ENCODE peak calls at places on chromosomes 6 and 20, in six cellular contexts. One of them, this sample, is unnamed.

GRCh38 chr6:24255676-24256075 is 102.2 kb downstream of the DCDC2 start:
- DNase-seq in GM23338: no peak
- DNase-seq in suprapubic skin: no peak
- DNase-seq in HCT116: no peak
- DNase-seq in left lung: no peak
- DNase-seq in HL-60: no peak
- DNase-seq in this sample: no peak

GRCh38 chr6:79833264-79833663 is 114.1 kb downstream of the ELOVL4 start:
- DNase-seq in GM23338: no peak
- DNase-seq in suprapubic skin: no peak
- DNase-seq in HCT116: no peak
- DNase-seq in left lung: no peak
- DNase-seq in HL-60: no peak
- DNase-seq in this sample: no peak

GRCh38 chr6:15444881-15445280 is 199.0 kb downstream of the JARID2 start:
- DNase-seq in GM23338: no peak
- DNase-seq in suprapubic skin: no peak
- DNase-seq in HCT116: peak
- DNase-seq in left lung: no peak
- DNase-seq in HL-60: no peak
- DNase-seq in this sample: no peak

GRCh38 chr6:33490621-33491020 is 36.2 kb downstream of the ZBTB9 start:
- DNase-seq in GM23338: peak
- DNase-seq in suprapubic skin: no peak
- DNase-seq in HCT116: no peak
- DNase-seq in left lung: no peak
- DNase-seq in HL-60: no peak
- DNase-seq in this sample: no peak

GRCh38 chr6:75528423-75528822 is 34.8 kb upstream of the FILIP1 start:
- DNase-seq in GM23338: peak
- DNase-seq in suprapubic skin: no peak
- DNase-seq in HCT116: no peak
- DNase-seq in left lung: no peak
- DNase-seq in HL-60: no peak
- DNase-seq in this sample: no peak

GRCh38 chr6:42193491-42193894 is 1.3 kb downstream of the GUCA1B start:
- DNase-seq in GM23338: peak
- DNase-seq in suprapubic skin: no peak
- DNase-seq in HCT116: no peak
- DNase-seq in left lung: no peak
- DNase-seq in HL-60: no peak
- DNase-seq in this sample: peak

GRCh38 chr20:48750941-48751620 is 76.7 kb downstream of the PREX1 start:
- DNase-seq in GM23338: peak
- DNase-seq in suprapubic skin: no peak
- DNase-seq in HCT116: no peak
- DNase-seq in left lung: peak
- DNase-seq in HL-60: peak
- DNase-seq in this sample: no peak

GRCh38 chr6:44237813-44238433 is 9.0 kb upstream of the HSP90AB1 start:
- DNase-seq in GM23338: peak
- DNase-seq in suprapubic skin: peak
- DNase-seq in HCT116: no peak
- DNase-seq in left lung: peak
- DNase-seq in HL-60: peak
- DNase-seq in this sample: peak

GRCh38 chr6:137119196-137120104 is 54.0 kb downstream of the IL22RA2 start:
- DNase-seq in GM23338: peak
- DNase-seq in suprapubic skin: no peak
- DNase-seq in HCT116: no peak
- DNase-seq in left lung: no peak
- DNase-seq in HL-60: no peak
- DNase-seq in this sample: no peak

GRCh38 chr6:137173501-137173900 is at the start of gene IL22RA2:
- DNase-seq in GM23338: no peak
- DNase-seq in suprapubic skin: no peak
- DNase-seq in HCT116: no peak
- DNase-seq in left lung: no peak
- DNase-seq in HL-60: no peak
- DNase-seq in this sample: no peak

GRCh38 chr6:148440877-148441453 is 98.3 kb downstream of the SASH1 start:
- DNase-seq in GM23338: peak
- DNase-seq in suprapubic skin: peak
- DNase-seq in HCT116: peak
- DNase-seq in left lung: peak
- DNase-seq in HL-60: no peak
- DNase-seq in this sample: peak

GRCh38 chr6:166619912-166620311 is 7.1 kb downstream of the RPS6KA2 start:
- DNase-seq in GM23338: no peak
- DNase-seq in suprapubic skin: no peak
- DNase-seq in HCT116: no peak
- DNase-seq in left lung: no peak
- DNase-seq in HL-60: no peak
- DNase-seq in this sample: no peak

GRCh38 chr20:59958626-59959025 is 403 bp downstream of the CDH26 start:
- DNase-seq in GM23338: peak
- DNase-seq in suprapubic skin: no peak
- DNase-seq in HCT116: no peak
- DNase-seq in left lung: no peak
- DNase-seq in HL-60: no peak
- DNase-seq in this sample: no peak

GRCh38 chr20:11101243-11101642 is 427.4 kb upstream of the JAG1 start:
- DNase-seq in GM23338: no peak
- DNase-seq in suprapubic skin: no peak
- DNase-seq in HCT116: no peak
- DNase-seq in left lung: no peak
- DNase-seq in HL-60: no peak
- DNase-seq in this sample: no peak

GRCh38 chr6:45433533-45434400 is 56.0 kb upstream of the SUPT3H start:
- DNase-seq in GM23338: no peak
- DNase-seq in suprapubic skin: no peak
- DNase-seq in HCT116: no peak
- DNase-seq in left lung: no peak
- DNase-seq in HL-60: no peak
- DNase-seq in this sample: no peak

GRCh38 chr6:138110229-138110628 is 3.0 kb upstream of the PERP start:
- DNase-seq in GM23338: no peak
- DNase-seq in suprapubic skin: no peak
- DNase-seq in HCT116: no peak
- DNase-seq in left lung: no peak
- DNase-seq in HL-60: no peak
- DNase-seq in this sample: no peak

GRCh38 chr6:52361347-52361944 is 505 bp upstream of the PAQR8 start:
- DNase-seq in GM23338: peak
- DNase-seq in suprapubic skin: peak
- DNase-seq in HCT116: no peak
- DNase-seq in left lung: no peak
- DNase-seq in HL-60: no peak
- DNase-seq in this sample: no peak

GRCh38 chr6:125923371-125923877 is 33.1 kb upstream of the HINT3 start:
- DNase-seq in GM23338: no peak
- DNase-seq in suprapubic skin: no peak
- DNase-seq in HCT116: no peak
- DNase-seq in left lung: no peak
- DNase-seq in HL-60: no peak
- DNase-seq in this sample: no peak

GRCh38 chr20:61885759-61886715 is 179.6 kb downstream of the TAF4 start:
- DNase-seq in GM23338: no peak
- DNase-seq in suprapubic skin: no peak
- DNase-seq in HCT116: no peak
- DNase-seq in left lung: no peak
- DNase-seq in HL-60: no peak
- DNase-seq in this sample: no peak

GRCh38 chr6:75201901-75202672 is 3.8 kb downstream of the COL12A1 start:
- DNase-seq in GM23338: peak
- DNase-seq in suprapubic skin: no peak
- DNase-seq in HCT116: no peak
- DNase-seq in left lung: peak
- DNase-seq in HL-60: no peak
- DNase-seq in this sample: peak

GRCh38 chr6:74871757-74872156 is 334.1 kb downstream of the COL12A1 start:
- DNase-seq in GM23338: no peak
- DNase-seq in suprapubic skin: no peak
- DNase-seq in HCT116: no peak
- DNase-seq in left lung: no peak
- DNase-seq in HL-60: no peak
- DNase-seq in this sample: no peak

GRCh38 chr6:50610562-50610961 is 102.8 kb upstream of the TFAP2D start:
- DNase-seq in GM23338: peak
- DNase-seq in suprapubic skin: no peak
- DNase-seq in HCT116: no peak
- DNase-seq in left lung: no peak
- DNase-seq in HL-60: no peak
- DNase-seq in this sample: no peak

GRCh38 chr6:126581316-126581715 is 241.4 kb downstream of the CENPW start:
- DNase-seq in GM23338: no peak
- DNase-seq in suprapubic skin: no peak
- DNase-seq in HCT116: no peak
- DNase-seq in left lung: no peak
- DNase-seq in HL-60: no peak
- DNase-seq in this sample: no peak

GRCh38 chr20:48223715-48224114 is 438.4 kb upstream of the SULF2 start:
- DNase-seq in GM23338: no peak
- DNase-seq in suprapubic skin: no peak
- DNase-seq in HCT116: no peak
- DNase-seq in left lung: no peak
- DNase-seq in HL-60: no peak
- DNase-seq in this sample: no peak

GRCh38 chr6:143195349-143195845 is 134.7 kb downstream of the AIG1 start:
- DNase-seq in GM23338: no peak
- DNase-seq in suprapubic skin: no peak
- DNase-seq in HCT116: no peak
- DNase-seq in left lung: peak
- DNase-seq in HL-60: no peak
- DNase-seq in this sample: no peak

GRCh38 chr6:91055959-91056358 is 469.1 kb upstream of the MAP3K7 start:
- DNase-seq in GM23338: no peak
- DNase-seq in suprapubic skin: no peak
- DNase-seq in HCT116: no peak
- DNase-seq in left lung: no peak
- DNase-seq in HL-60: no peak
- DNase-seq in this sample: no peak

GRCh38 chr6:44373787-44374186 is 13.7 kb upstream of the CDC5L start:
- DNase-seq in GM23338: no peak
- DNase-seq in suprapubic skin: no peak
- DNase-seq in HCT116: no peak
- DNase-seq in left lung: no peak
- DNase-seq in HL-60: no peak
- DNase-seq in this sample: no peak

GRCh38 chr20:9052136-9052535 is 16.8 kb upstream of the PLCB4 start:
- DNase-seq in GM23338: no peak
- DNase-seq in suprapubic skin: no peak
- DNase-seq in HCT116: peak
- DNase-seq in left lung: no peak
- DNase-seq in HL-60: no peak
- DNase-seq in this sample: no peak

GRCh38 chr6:19771753-19772336 is 65.3 kb upstream of the ID4 start:
- DNase-seq in GM23338: no peak
- DNase-seq in suprapubic skin: no peak
- DNase-seq in HCT116: no peak
- DNase-seq in left lung: no peak
- DNase-seq in HL-60: peak
- DNase-seq in this sample: no peak

GRCh38 chr6:54267798-54268197 is 40.4 kb upstream of the TINAG start:
- DNase-seq in GM23338: peak
- DNase-seq in suprapubic skin: no peak
- DNase-seq in HCT116: peak
- DNase-seq in left lung: no peak
- DNase-seq in HL-60: peak
- DNase-seq in this sample: no peak

GRCh38 chr6:131199568-131200272 is 64.5 kb downstream of the AKAP7 start:
- DNase-seq in GM23338: peak
- DNase-seq in suprapubic skin: no peak
- DNase-seq in HCT116: peak
- DNase-seq in left lung: no peak
- DNase-seq in HL-60: peak
- DNase-seq in this sample: no peak
- TF ChIP-seq CTCF in GM23338: peak
- TF ChIP-seq CTCF in suprapubic skin: no peak
- TF ChIP-seq CTCF in HCT116: peak
- TF ChIP-seq CTCF in left lung: peak
- TF ChIP-seq CTCF in HL-60: peak
- TF ChIP-seq CTCF in this sample: no peak

GRCh38 chr6:163345931-163346330 is 68.6 kb upstream of the QKI start:
- DNase-seq in GM23338: no peak
- DNase-seq in suprapubic skin: no peak
- DNase-seq in HCT116: no peak
- DNase-seq in left lung: no peak
- DNase-seq in HL-60: no peak
- DNase-seq in this sample: no peak
- H3K4me3 ChIP-seq in GM23338: no peak
- H3K4me3 ChIP-seq in suprapubic skin: no peak
- H3K4me3 ChIP-seq in HCT116: no peak
- H3K4me3 ChIP-seq in left lung: no peak
- H3K4me3 ChIP-seq in HL-60: no peak
- H3K4me3 ChIP-seq in this sample: no peak

DNA sequence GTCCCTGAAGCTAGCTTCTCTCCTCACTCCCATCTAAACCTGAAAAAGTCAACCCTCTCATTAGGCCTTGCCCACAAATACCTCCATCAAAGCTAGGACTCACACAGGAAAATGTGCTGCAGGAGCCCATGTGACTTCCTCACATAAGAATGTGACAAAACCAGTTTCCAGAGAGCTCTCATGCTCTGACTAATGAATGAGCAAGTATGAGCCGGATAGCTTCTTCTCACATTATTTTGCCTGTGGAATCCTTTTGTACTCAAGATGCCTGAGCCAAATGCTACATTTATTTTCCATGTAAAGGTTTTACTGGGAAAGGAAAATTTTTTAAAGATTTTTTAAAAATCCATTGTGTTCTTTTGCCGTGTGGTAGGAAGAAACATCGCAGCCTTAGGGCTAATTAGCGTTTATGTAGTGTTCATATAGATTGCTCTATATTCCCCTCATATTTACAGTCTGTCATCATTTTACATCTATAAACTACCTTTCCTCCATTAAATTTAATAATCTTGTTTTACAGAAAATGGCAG is 68.6 kb upstream of the CCN6 start:
- DNase-seq in GM23338: peak
- DNase-seq in suprapubic skin: no peak
- DNase-seq in HCT116: peak
- DNase-seq in left lung: no peak
- DNase-seq in HL-60: no peak
- DNase-seq in this sample: no peak
- TF ChIP-seq CTCF in GM23338: no peak
- TF ChIP-seq CTCF in suprapubic skin: no peak
- TF ChIP-seq CTCF in HCT116: no peak
- TF ChIP-seq CTCF in left lung: no peak
- TF ChIP-seq CTCF in HL-60: no peak
- TF ChIP-seq CTCF in this sample: no peak

DNA sequence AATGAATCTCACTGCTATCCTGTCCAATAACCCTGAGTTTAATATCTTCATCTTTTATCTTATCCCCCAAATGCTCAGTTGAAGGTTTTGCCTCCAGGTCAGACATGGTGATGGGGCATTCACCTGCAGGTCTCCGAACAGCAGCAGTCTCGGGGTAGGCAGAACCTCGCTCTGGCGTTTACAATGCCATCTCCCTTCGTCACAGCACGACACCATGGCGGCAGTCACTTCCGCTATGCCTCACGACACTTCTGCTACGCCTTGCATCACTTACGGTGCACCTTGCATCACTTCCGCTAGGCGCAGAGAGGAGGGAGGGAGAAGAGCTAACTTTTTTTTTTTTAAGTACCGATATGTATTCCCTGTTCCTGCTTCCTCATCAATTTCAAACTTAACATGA is 194.9 kb downstream of the BCAS1 start:
- DNase-seq in GM23338: no peak
- DNase-seq in suprapubic skin: no peak
- DNase-seq in HCT116: no peak
- DNase-seq in left lung: peak
- DNase-seq in HL-60: peak
- DNase-seq in this sample: no peak
- H3K4me3 ChIP-seq in GM23338: no peak
- H3K4me3 ChIP-seq in suprapubic skin: no peak
- H3K4me3 ChIP-seq in HCT116: no peak
- H3K4me3 ChIP-seq in left lung: peak
- H3K4me3 ChIP-seq in HL-60: peak
- H3K4me3 ChIP-seq in this sample: no peak

This sample was measured in RWPE2.